ENCODE peak calls at places on chromosomes 6 and 20, in five cellular contexts. One of them, this sample, is unnamed.

GRCh38 chr6:89452269-89452668 is 19.3 kb downstream of the ANKRD6 start:
- DNase-seq in osteocyte: no peak
- DNase-seq in astrocyte: no peak
- DNase-seq in activated CD8-positive, alpha-beta T cell treated with anti-CD3 and anti-CD28 coated beads for 36 hours: no peak
- DNase-seq in left ventricle myocardium inferior: no peak
- DNase-seq in this sample: no peak

GRCh38 chr20:23335521-23335920 is 15.1 kb upstream of the NXT1 start:
- DNase-seq in osteocyte: no peak
- DNase-seq in astrocyte: no peak
- DNase-seq in left ventricle myocardium inferior: no peak
- DNase-seq in activated CD8-positive, alpha-beta T cell treated with anti-CD3 and anti-CD28 coated beads for 36 hours: no peak
- DNase-seq in this sample: no peak

GRCh38 chr6:996271-996852 is 303.4 kb upstream of the EXOC2 start:
- DNase-seq in left ventricle myocardium inferior: no peak
- DNase-seq in astrocyte: no peak
- DNase-seq in activated CD8-positive, alpha-beta T cell treated with anti-CD3 and anti-CD28 coated beads for 36 hours: no peak
- DNase-seq in osteocyte: no peak
- DNase-seq in this sample: no peak

GRCh38 chr20:18223399-18223798 is 64.9 kb upstream of the ZNF133 start:
- DNase-seq in osteocyte: no peak
- DNase-seq in astrocyte: no peak
- DNase-seq in left ventricle myocardium inferior: no peak
- DNase-seq in activated CD8-positive, alpha-beta T cell treated with anti-CD3 and anti-CD28 coated beads for 36 hours: no peak
- DNase-seq in this sample: no peak

GRCh38 chr20:4480104-4480503 is 241.6 kb upstream of the PRND start:
- DNase-seq in left ventricle myocardium inferior: no peak
- DNase-seq in astrocyte: no peak
- DNase-seq in activated CD8-positive, alpha-beta T cell treated with anti-CD3 and anti-CD28 coated beads for 36 hours: no peak
- DNase-seq in osteocyte: no peak
- DNase-seq in this sample: no peak

GRCh38 chr20:11838076-11838636 is 79.5 kb upstream of the BTBD3 start:
- DNase-seq in left ventricle myocardium inferior: no peak
- DNase-seq in osteocyte: no peak
- DNase-seq in activated CD8-positive, alpha-beta T cell treated with anti-CD3 and anti-CD28 coated beads for 36 hours: no peak
- DNase-seq in astrocyte: no peak
- DNase-seq in this sample: no peak

GRCh38 chr6:117908246-117909107 is 1.4 kb downstream of the SLC35F1 start:
- DNase-seq in osteocyte: no peak
- DNase-seq in left ventricle myocardium inferior: no peak
- DNase-seq in activated CD8-positive, alpha-beta T cell treated with anti-CD3 and anti-CD28 coated beads for 36 hours: no peak
- DNase-seq in astrocyte: no peak
- DNase-seq in this sample: no peak

GRCh38 chr6:7846971-7847818 is 63.4 kb downstream of the TXNDC5 start:
- DNase-seq in osteocyte: no peak
- DNase-seq in activated CD8-positive, alpha-beta T cell treated with anti-CD3 and anti-CD28 coated beads for 36 hours: no peak
- DNase-seq in astrocyte: peak
- DNase-seq in left ventricle myocardium inferior: no peak
- DNase-seq in this sample: no peak

GRCh38 chr6:145318952-145319351 is 416.4 kb downstream of the EPM2A start:
- DNase-seq in osteocyte: no peak
- DNase-seq in activated CD8-positive, alpha-beta T cell treated with anti-CD3 and anti-CD28 coated beads for 36 hours: no peak
- DNase-seq in astrocyte: no peak
- DNase-seq in left ventricle myocardium inferior: no peak
- DNase-seq in this sample: no peak

GRCh38 chr6:43090557-43090952 is 14.4 kb downstream of the PTK7 start:
- DNase-seq in left ventricle myocardium inferior: no peak
- DNase-seq in osteocyte: no peak
- DNase-seq in activated CD8-positive, alpha-beta T cell treated with anti-CD3 and anti-CD28 coated beads for 36 hours: no peak
- DNase-seq in astrocyte: no peak
- DNase-seq in this sample: no peak

GRCh38 chr20:10218536-10219451 is at the start of gene SNAP25:
- DNase-seq in activated CD8-positive, alpha-beta T cell treated with anti-CD3 and anti-CD28 coated beads for 36 hours: peak
- DNase-seq in left ventricle myocardium inferior: no peak
- DNase-seq in osteocyte: peak
- DNase-seq in astrocyte: peak
- DNase-seq in this sample: peak

GRCh38 chr6:40164345-40164755 is 230.1 kb upstream of the MOCS1 start:
- DNase-seq in left ventricle myocardium inferior: no peak
- DNase-seq in activated CD8-positive, alpha-beta T cell treated with anti-CD3 and anti-CD28 coated beads for 36 hours: no peak
- DNase-seq in astrocyte: no peak
- DNase-seq in osteocyte: no peak
- DNase-seq in this sample: no peak

GRCh38 chr6:31383149-31383548 is 20.2 kb upstream of the MICA start:
- DNase-seq in activated CD8-positive, alpha-beta T cell treated with anti-CD3 and anti-CD28 coated beads for 36 hours: peak
- DNase-seq in osteocyte: no peak
- DNase-seq in astrocyte: no peak
- DNase-seq in left ventricle myocardium inferior: no peak
- DNase-seq in this sample: no peak

GRCh38 chr6:21869085-21869771 is 275.7 kb downstream of the SOX4 start:
- DNase-seq in activated CD8-positive, alpha-beta T cell treated with anti-CD3 and anti-CD28 coated beads for 36 hours: no peak
- DNase-seq in left ventricle myocardium inferior: no peak
- DNase-seq in osteocyte: no peak
- DNase-seq in astrocyte: no peak
- DNase-seq in this sample: no peak

GRCh38 chr6:5569491-5569890 is 308.2 kb downstream of the FARS2 start:
- DNase-seq in astrocyte: peak
- DNase-seq in left ventricle myocardium inferior: no peak
- DNase-seq in osteocyte: no peak
- DNase-seq in activated CD8-positive, alpha-beta T cell treated with anti-CD3 and anti-CD28 coated beads for 36 hours: no peak
- DNase-seq in this sample: no peak

GRCh38 chr20:17430515-17430914 is 100.7 kb downstream of the BFSP1 start:
- DNase-seq in astrocyte: no peak
- DNase-seq in osteocyte: no peak
- DNase-seq in activated CD8-positive, alpha-beta T cell treated with anti-CD3 and anti-CD28 coated beads for 36 hours: no peak
- DNase-seq in left ventricle myocardium inferior: no peak
- DNase-seq in this sample: no peak

GRCh38 chr20:53671370-53671769 is 77.7 kb upstream of the ZNF217 start:
- DNase-seq in left ventricle myocardium inferior: no peak
- DNase-seq in activated CD8-positive, alpha-beta T cell treated with anti-CD3 and anti-CD28 coated beads for 36 hours: no peak
- DNase-seq in osteocyte: no peak
- DNase-seq in astrocyte: no peak
- DNase-seq in this sample: no peak

GRCh38 chr20:44629542-44629941 is 22.0 kb downstream of the ADA start:
- DNase-seq in astrocyte: no peak
- DNase-seq in activated CD8-positive, alpha-beta T cell treated with anti-CD3 and anti-CD28 coated beads for 36 hours: no peak
- DNase-seq in left ventricle myocardium inferior: no peak
- DNase-seq in osteocyte: no peak
- DNase-seq in this sample: no peak

GRCh38 chr6:36862164-36862847 is 12.3 kb downstream of the PPIL1 start:
- DNase-seq in activated CD8-positive, alpha-beta T cell treated with anti-CD3 and anti-CD28 coated beads for 36 hours: no peak
- DNase-seq in left ventricle myocardium inferior: no peak
- DNase-seq in osteocyte: no peak
- DNase-seq in astrocyte: no peak
- DNase-seq in this sample: no peak

GRCh38 chr6:4225207-4225872 is 90.0 kb upstream of the ECI2 start:
- DNase-seq in left ventricle myocardium inferior: no peak
- DNase-seq in osteocyte: no peak
- DNase-seq in astrocyte: peak
- DNase-seq in activated CD8-positive, alpha-beta T cell treated with anti-CD3 and anti-CD28 coated beads for 36 hours: no peak
- DNase-seq in this sample: no peak

GRCh38 chr6:24454452-24454851 is 34.9 kb downstream of the GPLD1 start:
- DNase-seq in left ventricle myocardium inferior: no peak
- DNase-seq in osteocyte: no peak
- DNase-seq in activated CD8-positive, alpha-beta T cell treated with anti-CD3 and anti-CD28 coated beads for 36 hours: no peak
- DNase-seq in astrocyte: no peak
- DNase-seq in this sample: no peak

GRCh38 chr20:1622450-1622849 is 2.6 kb upstream of the SIRPB1 start:
- DNase-seq in osteocyte: no peak
- DNase-seq in activated CD8-positive, alpha-beta T cell treated with anti-CD3 and anti-CD28 coated beads for 36 hours: no peak
- DNase-seq in left ventricle myocardium inferior: no peak
- DNase-seq in astrocyte: no peak
- DNase-seq in this sample: peak

GRCh38 chr6:42269553-42269952 is 51.9 kb upstream of the MRPS10 start:
- DNase-seq in astrocyte: no peak
- DNase-seq in osteocyte: no peak
- DNase-seq in activated CD8-positive, alpha-beta T cell treated with anti-CD3 and anti-CD28 coated beads for 36 hours: peak
- DNase-seq in left ventricle myocardium inferior: no peak
- DNase-seq in this sample: peak

GRCh38 chr6:57141451-57142177 is 30.5 kb upstream of the BAG2 start:
- DNase-seq in astrocyte: no peak
- DNase-seq in activated CD8-positive, alpha-beta T cell treated with anti-CD3 and anti-CD28 coated beads for 36 hours: no peak
- DNase-seq in osteocyte: no peak
- DNase-seq in left ventricle myocardium inferior: no peak
- DNase-seq in this sample: no peak
- TF ChIP-seq CTCF in astrocyte: no peak
- TF ChIP-seq CTCF in activated CD8-positive, alpha-beta T cell treated with anti-CD3 and anti-CD28 coated beads for 36 hours: no peak
- TF ChIP-seq CTCF in osteocyte: no peak
- TF ChIP-seq CTCF in left ventricle myocardium inferior: no peak
- TF ChIP-seq CTCF in this sample: no peak

GRCh38 chr20:56515657-56516381 is 8.7 kb upstream of the FAM209A start:
- DNase-seq in left ventricle myocardium inferior: no peak
- DNase-seq in activated CD8-positive, alpha-beta T cell treated with anti-CD3 and anti-CD28 coated beads for 36 hours: no peak
- DNase-seq in osteocyte: no peak
- DNase-seq in astrocyte: no peak
- DNase-seq in this sample: no peak
- TF ChIP-seq CTCF in left ventricle myocardium inferior: peak
- TF ChIP-seq CTCF in activated CD8-positive, alpha-beta T cell treated with anti-CD3 and anti-CD28 coated beads for 36 hours: no peak
- TF ChIP-seq CTCF in osteocyte: peak
- TF ChIP-seq CTCF in astrocyte: peak
- TF ChIP-seq CTCF in this sample: peak

DNA sequence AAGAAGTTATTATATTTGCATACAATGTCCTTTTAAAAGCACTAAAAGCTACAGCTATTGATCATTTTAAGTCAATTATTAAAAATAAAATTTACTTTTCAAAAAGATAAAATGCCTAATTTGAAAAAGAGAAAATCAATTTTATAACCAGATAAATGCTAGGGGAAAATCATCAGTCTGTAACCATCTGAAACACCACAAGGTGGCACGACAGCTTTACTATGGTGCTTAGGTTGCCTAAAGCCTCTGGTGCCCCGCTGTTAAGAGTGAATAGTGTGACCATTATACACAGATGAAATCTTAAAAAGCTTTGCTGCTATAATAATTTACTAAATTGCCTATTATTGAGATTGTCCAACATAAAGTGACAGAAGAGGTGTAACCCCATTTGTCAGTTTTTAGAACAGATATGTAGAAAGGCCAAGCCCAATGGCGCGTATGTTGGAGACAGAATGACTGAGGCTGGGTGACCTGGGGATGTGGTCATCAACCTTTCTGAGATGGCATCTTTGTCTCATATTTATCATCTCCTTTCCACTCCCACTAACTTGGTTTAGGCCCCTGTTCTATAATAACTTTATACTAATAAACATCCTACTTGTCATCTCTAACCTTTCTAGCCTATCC is 100.8 kb downstream of the MOXD1 start:
- DNase-seq in astrocyte: peak
- DNase-seq in left ventricle myocardium inferior: no peak
- DNase-seq in osteocyte: no peak
- DNase-seq in activated CD8-positive, alpha-beta T cell treated with anti-CD3 and anti-CD28 coated beads for 36 hours: peak
- DNase-seq in this sample: peak
- TF ChIP-seq CTCF in astrocyte: peak
- TF ChIP-seq CTCF in left ventricle myocardium inferior: peak
- TF ChIP-seq CTCF in osteocyte: peak
- TF ChIP-seq CTCF in activated CD8-positive, alpha-beta T cell treated with anti-CD3 and anti-CD28 coated beads for 36 hours: peak
- TF ChIP-seq CTCF in this sample: peak

GRCh38 chr6:84549912-84550311 is 214.5 kb downstream of the TBX18 start:
- DNase-seq in astrocyte: no peak
- DNase-seq in left ventricle myocardium inferior: no peak
- DNase-seq in activated CD8-positive, alpha-beta T cell treated with anti-CD3 and anti-CD28 coated beads for 36 hours: no peak
- DNase-seq in osteocyte: no peak
- DNase-seq in this sample: no peak
- TF ChIP-seq CTCF in astrocyte: peak
- TF ChIP-seq CTCF in left ventricle myocardium inferior: no peak
- TF ChIP-seq CTCF in activated CD8-positive, alpha-beta T cell treated with anti-CD3 and anti-CD28 coated beads for 36 hours: no peak
- TF ChIP-seq CTCF in osteocyte: no peak
- TF ChIP-seq CTCF in this sample: no peak

GRCh38 chr20:48897298-48898044 is 24.0 kb upstream of the ARFGEF2 start:
- DNase-seq in astrocyte: peak
- DNase-seq in osteocyte: no peak
- DNase-seq in activated CD8-positive, alpha-beta T cell treated with anti-CD3 and anti-CD28 coated beads for 36 hours: no peak
- DNase-seq in left ventricle myocardium inferior: no peak
- DNase-seq in this sample: no peak
- TF ChIP-seq CTCF in astrocyte: no peak
- TF ChIP-seq CTCF in osteocyte: no peak
- TF ChIP-seq CTCF in activated CD8-positive, alpha-beta T cell treated with anti-CD3 and anti-CD28 coated beads for 36 hours: no peak
- TF ChIP-seq CTCF in left ventricle myocardium inferior: no peak
- TF ChIP-seq CTCF in this sample: no peak